ENCODE peak calls at places on chromosomes 11 and 22, in four cellular contexts. One of them, this sample, is unnamed.

GRCh38 chr11:65213322-65214211 is 31.8 kb downstream of the CAPN1 start:
- DNase-seq in GM12878: no peak
- DNase-seq in K562: peak; percentile 52
- DNase-seq in HL-60: peak; percentile 85
- DNase-seq in this sample: no peak

GRCh38 chr22:49021926-49022815 is 805.5 kb downstream of the BRD1 start:
- DNase-seq in HL-60: no peak
- DNase-seq in K562: no peak
- DNase-seq in GM12878: no peak
- DNase-seq in this sample: no peak

GRCh38 chr22:46851311-46851710 is 88.9 kb downstream of the TBC1D22A start:
- DNase-seq in GM12878: no peak
- DNase-seq in HL-60: no peak
- DNase-seq in K562: no peak
- DNase-seq in this sample: no peak

GRCh38 chr11:129770993-129771392 is 44.7 kb upstream of the TMEM45B start:
- DNase-seq in GM12878: no peak
- DNase-seq in HL-60: no peak
- DNase-seq in K562: no peak
- DNase-seq in this sample: no peak

GRCh38 chr11:115612331-115612730 is 108.1 kb upstream of the CADM1 start:
- DNase-seq in K562: no peak
- DNase-seq in HL-60: no peak
- DNase-seq in GM12878: no peak
- DNase-seq in this sample: no peak

GRCh38 chr11:10293423-10294288 is at the start of gene SBF2:
- DNase-seq in GM12878: no peak
- DNase-seq in K562: peak; percentile 91
- DNase-seq in HL-60: peak; percentile 65
- DNase-seq in this sample: no peak

GRCh38 chr11:113782134-113782533 is 2.5 kb downstream of the CLDN25 start:
- DNase-seq in K562: no peak
- DNase-seq in GM12878: no peak
- DNase-seq in HL-60: no peak
- DNase-seq in this sample: no peak

GRCh38 chr11:60944504-60945294 is 7.3 kb downstream of the SLC15A3 start:
- DNase-seq in K562: peak; percentile 60
- DNase-seq in GM12878: no peak
- DNase-seq in HL-60: peak; percentile 23
- DNase-seq in this sample: no peak

GRCh38 chr11:41116970-41117369 is 342.5 kb downstream of the LRRC4C start:
- DNase-seq in GM12878: no peak
- DNase-seq in K562: no peak
- DNase-seq in HL-60: no peak
- DNase-seq in this sample: no peak

GRCh38 chr11:123238297-123238696 is 43.2 kb upstream of the CLMP start:
- DNase-seq in K562: no peak
- DNase-seq in GM12878: no peak
- DNase-seq in HL-60: no peak
- DNase-seq in this sample: no peak

GRCh38 chr11:2515401-2516275 is 70.8 kb downstream of the KCNQ1 start:
- DNase-seq in HL-60: no peak
- DNase-seq in GM12878: no peak
- DNase-seq in K562: no peak
- DNase-seq in this sample: peak; percentile 4

GRCh38 chr22:34608716-34609115 is 457.2 kb upstream of the ISX start:
- DNase-seq in HL-60: no peak
- DNase-seq in K562: no peak
- DNase-seq in GM12878: no peak
- DNase-seq in this sample: no peak

GRCh38 chr11:66015094-66015881 is 3.5 kb downstream of the CST6 start:
- DNase-seq in K562: no peak
- DNase-seq in HL-60: no peak
- DNase-seq in GM12878: no peak
- DNase-seq in this sample: no peak

GRCh38 chr11:31810779-31811647 is at the start of gene PAX6:
- DNase-seq in GM12878: peak; percentile 5
- DNase-seq in HL-60: peak; percentile 90
- DNase-seq in K562: peak; percentile 57
- DNase-seq in this sample: no peak

GRCh38 chr22:31346733-31347250 is 646 bp upstream of the PATZ1 start:
- DNase-seq in GM12878: no peak
- DNase-seq in K562: peak; percentile 57
- DNase-seq in HL-60: peak; percentile 41
- DNase-seq in this sample: peak; percentile 75

GRCh38 chr22:40107756-40108437 is 69.8 kb upstream of the TNRC6B start:
- DNase-seq in GM12878: no peak
- DNase-seq in K562: no peak
- DNase-seq in HL-60: no peak
- DNase-seq in this sample: no peak

GRCh38 chr11:10221342-10221741 is 72.7 kb downstream of the SBF2 start:
- DNase-seq in GM12878: no peak
- DNase-seq in HL-60: no peak
- DNase-seq in K562: no peak
- DNase-seq in this sample: no peak

GRCh38 chr11:83235825-83236224 is 42.3 kb downstream of the ANKRD42 start:
- DNase-seq in K562: no peak
- DNase-seq in HL-60: no peak
- DNase-seq in GM12878: no peak
- DNase-seq in this sample: no peak

GRCh38 chr22:41289681-41290080 is 3.7 kb upstream of the RANGAP1 start:
- DNase-seq in HL-60: peak; percentile 44
- DNase-seq in GM12878: no peak
- DNase-seq in K562: no peak
- DNase-seq in this sample: no peak

GRCh38 chr11:101466352-101466751 is 117.5 kb downstream of the TRPC6 start:
- DNase-seq in HL-60: no peak
- DNase-seq in GM12878: no peak
- DNase-seq in K562: no peak
- DNase-seq in this sample: no peak

GRCh38 chr11:18522388-18522787 is 4.4 kb downstream of the TSG101 start:
- DNase-seq in HL-60: no peak
- DNase-seq in K562: peak; percentile 11
- DNase-seq in GM12878: no peak
- DNase-seq in this sample: no peak

GRCh38 chr11:23205156-23205871 is 345.0 kb upstream of the CCDC179 start:
- DNase-seq in HL-60: no peak
- DNase-seq in GM12878: no peak
- DNase-seq in K562: no peak
- DNase-seq in this sample: no peak

GRCh38 chr11:124837491-124837856 is 27.8 kb upstream of the ROBO3 start:
- DNase-seq in GM12878: peak; percentile 2
- DNase-seq in K562: peak; percentile 64
- DNase-seq in HL-60: peak; percentile 53
- DNase-seq in this sample: no peak

GRCh38 chr11:78838417-78838816 is 263.8 kb upstream of the NARS2 start:
- DNase-seq in GM12878: no peak
- DNase-seq in HL-60: no peak
- DNase-seq in K562: no peak
- DNase-seq in this sample: no peak

DNA sequence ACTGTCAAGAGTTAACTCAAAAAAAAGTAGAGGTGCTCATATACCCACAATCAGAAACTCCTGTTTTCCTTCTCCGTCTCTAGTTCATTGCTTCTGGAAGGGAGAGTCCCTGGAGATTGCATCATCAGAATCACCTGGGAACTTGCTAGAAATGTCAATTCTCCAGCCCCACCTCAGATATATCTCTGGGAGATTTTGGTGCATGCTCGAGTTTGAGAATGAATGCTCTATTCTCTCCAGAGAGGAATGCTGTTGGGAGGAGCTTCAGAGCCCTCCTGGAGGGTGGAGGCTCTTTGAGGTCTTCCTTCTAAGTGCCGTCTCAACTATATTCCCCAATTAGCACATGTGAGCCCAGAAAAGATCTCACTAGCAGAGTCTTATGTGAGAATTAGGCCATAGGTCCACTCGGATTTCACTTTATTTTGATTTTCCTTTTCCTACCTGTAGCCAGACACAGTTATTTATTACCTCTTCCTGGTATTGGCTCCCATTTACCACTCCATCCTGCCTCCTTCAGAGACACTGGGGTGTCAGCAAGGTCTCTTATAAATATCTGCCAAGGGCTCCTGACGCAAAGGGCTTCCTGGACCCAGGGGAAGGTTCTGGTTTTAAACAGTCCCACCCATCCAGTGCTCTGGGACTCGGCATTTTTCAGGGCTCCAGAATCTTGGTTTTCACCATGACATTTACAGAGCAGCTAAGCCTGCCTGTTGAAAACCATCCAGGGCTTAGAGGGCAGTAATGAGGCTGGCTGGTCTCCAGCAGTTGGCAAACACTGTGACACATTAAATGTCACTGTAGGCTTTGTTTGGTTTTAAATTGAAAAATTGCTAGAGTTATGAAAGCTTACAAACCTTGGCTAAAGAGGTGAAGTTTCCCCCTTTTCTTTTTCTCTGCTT is 136.2 kb downstream of the CD44 start:
- DNase-seq in HL-60: no peak
- DNase-seq in K562: no peak
- DNase-seq in GM12878: no peak
- DNase-seq in this sample: no peak
- TF ChIP-seq SPI1 in HL-60: no peak
- TF ChIP-seq SPI1 in K562: no peak
- TF ChIP-seq SPI1 in GM12878: no peak
- TF ChIP-seq SPI1 in this sample: no peak

GRCh38 chr11:104089481-104089880 is 53.0 kb downstream of the DDI1 start:
- DNase-seq in HL-60: no peak
- DNase-seq in GM12878: no peak
- DNase-seq in K562: no peak
- DNase-seq in this sample: no peak
- TF ChIP-seq SPI1 in HL-60: no peak
- TF ChIP-seq SPI1 in GM12878: peak; percentile 35
- TF ChIP-seq SPI1 in K562: no peak
- TF ChIP-seq SPI1 in this sample: peak; percentile 38

GRCh38 chr11:95912902-95913560 is 10.9 kb downstream of the MTMR2 start:
- DNase-seq in GM12878: no peak
- DNase-seq in HL-60: no peak
- DNase-seq in K562: no peak
- DNase-seq in this sample: no peak
- TF ChIP-seq SPI1 in GM12878: no peak
- TF ChIP-seq SPI1 in HL-60: no peak
- TF ChIP-seq SPI1 in K562: no peak
- TF ChIP-seq SPI1 in this sample: no peak

GRCh38 chr11:126115253-126115540 is 52.5 kb upstream of the CDON start:
- DNase-seq in K562: no peak
- DNase-seq in HL-60: no peak
- DNase-seq in GM12878: no peak
- DNase-seq in this sample: no peak

GRCh38 chr11:126113515-126113957 is 50.9 kb upstream of the CDON start:
- DNase-seq in HL-60: no peak
- DNase-seq in K562: no peak
- DNase-seq in GM12878: no peak
- DNase-seq in this sample: no peak

GRCh38 chr11:126114486-126115252 is 52.0 kb upstream of the CDON start:
- DNase-seq in K562: no peak
- DNase-seq in GM12878: no peak
- DNase-seq in HL-60: no peak
- DNase-seq in this sample: no peak

GRCh38 chr11:126113963-126114362 is 51.3 kb upstream of the CDON start:
- DNase-seq in GM12878: no peak
- DNase-seq in HL-60: no peak
- DNase-seq in K562: no peak
- DNase-seq in this sample: no peak

GRCh38 chr11:126115820-126116319 is 53.2 kb upstream of the CDON start:
- DNase-seq in HL-60: no peak
- DNase-seq in K562: no peak
- DNase-seq in GM12878: no peak
- DNase-seq in this sample: no peak
- TF ChIP-seq SPI1 in HL-60: no peak
- TF ChIP-seq SPI1 in K562: no peak
- TF ChIP-seq SPI1 in GM12878: no peak
- TF ChIP-seq SPI1 in this sample: no peak